ENCODE peak calls at places on chromosomes 5 and 9, in seven cellular contexts. G is psoas muscle; J is stimulated activated CD4-positive, alpha-beta T cell treated with anti-CD3 and anti-CD28 coated beads, Interleukin-1b, Interleukin-23, amount 100 ng/mL, for 48 hours; N is IMR-90; K is heart left ventricle; S is stimulated activated CD8-positive, alpha-beta memory T cell treated with anti-CD3 and anti-CD28 coated beads, Interleukin-4, amount 100 ng/mL, for 24 hours; L is aorta. W is an unnamed sample.

GRCh38 chr9:134994926-134995791 is 77.4 kb upstream of the FCN1 start:
- DNase-seq in K (no peak), N (no peak), J (no peak), L (peak; percentile 28), S (no peak), G (peak; percentile 19), W (no peak)

GRCh38 chr5:157431544-157432200 is 28.3 kb upstream of the NIPAL4 start:
- DNase-seq in N (peak; percentile 69), G (no peak), L (no peak), K (peak; percentile 24), S (no peak), J (peak; percentile 32), W (peak; percentile 48)

GRCh38 chr9:133656211-133657119 is 20.3 kb downstream of the DBH start:
- DNase-seq in N (no peak), L (no peak), K (no peak), S (no peak), J (peak; percentile 24), G (no peak), W (no peak)

GRCh38 chr5:137191179-137191578 is 307.9 kb downstream of the SPOCK1 start:
- DNase-seq in S (no peak), J (no peak), K (no peak), G (no peak), N (no peak), L (no peak), W (no peak)

GRCh38 chr9:128554155-128554862 is 1.9 kb downstream of the SPTAN1 start:
- DNase-seq in S (no peak), L (peak; percentile 53), N (peak; percentile 93), K (peak; percentile 58), J (peak; percentile 41), G (peak; percentile 60), W (peak; percentile 92)

GRCh38 chr9:112059145-112059979 is 115.7 kb downstream of the SUSD1 start:
- DNase-seq in G (no peak), S (no peak), L (peak; percentile 66), J (no peak), K (no peak), N (peak; percentile 92), W (peak; percentile 92)

GRCh38 chr5:111606194-111606593 is 93.9 kb upstream of the STARD4 start:
- DNase-seq in S (no peak), L (no peak), K (no peak), G (no peak), N (no peak), J (no peak), W (no peak)

GRCh38 chr5:173452506-173452905 is 124.3 kb upstream of the STC2 start:
- DNase-seq in J (no peak), S (no peak), L (no peak), G (no peak), K (no peak), N (peak; percentile 23), W (no peak)

GRCh38 chr9:124762633-124763032 is 8.5 kb downstream of the NR6A1 start:
- DNase-seq in J (no peak), K (no peak), L (no peak), G (no peak), N (no peak), S (no peak), W (no peak)

GRCh38 chr5:5886812-5887486 is 464.5 kb downstream of the ICE1 start:
- DNase-seq in J (peak; percentile 22), K (no peak), L (no peak), N (no peak), G (peak; percentile 60), S (no peak), W (peak; percentile 46)

GRCh38 chr5:530001-530400 is 5.8 kb upstream of the SLC9A3 start:
- DNase-seq in N (no peak), J (no peak), L (no peak), S (no peak), K (no peak), G (no peak), W (no peak)

GRCh38 chr5:6788956-6789649 is 75.9 kb downstream of the TENT4A start:
- DNase-seq in L (no peak), K (no peak), G (no peak), N (no peak), S (no peak), J (no peak), W (no peak)

GRCh38 chr9:105047652-105048031 is 119.7 kb upstream of the ABCA1 start:
- DNase-seq in N (peak; percentile 28), G (no peak), J (no peak), L (no peak), K (no peak), S (no peak), W (no peak)

GRCh38 chr9:35906923-35907699 is 1.1 kb downstream of the HRCT1 start:
- DNase-seq in J (no peak), S (no peak), N (peak; percentile 75), K (peak; percentile 62), L (peak; percentile 82), G (peak; percentile 85), W (peak; percentile 76)

GRCh38 chr5:88488566-88488965 is 219.9 kb upstream of the TMEM161B start:
- DNase-seq in J (no peak), K (no peak), N (no peak), S (no peak), G (no peak), L (no peak), W (no peak)

GRCh38 chr9:98831636-98832035 is 24.2 kb downstream of the GALNT12 start:
- DNase-seq in J (no peak), S (no peak), K (no peak), N (no peak), G (no peak), L (no peak), W (no peak)

GRCh38 chr9:85900504-85901201 is 40.3 kb upstream of the NAA35 start:
- DNase-seq in L (no peak), S (peak; percentile 22), J (peak; percentile 37), K (no peak), G (no peak), N (peak; percentile 36), W (peak; percentile 47)

GRCh38 chr9:68832853-68833518 is 127.9 kb downstream of the PIP5K1B start:
- DNase-seq in N (no peak), J (no peak), S (no peak), G (no peak), K (no peak), L (no peak), W (peak; percentile 16)

GRCh38 chr5:74300808-74301389 is 339.6 kb downstream of the ENC1 start:
- DNase-seq in L (no peak), S (no peak), J (no peak), G (no peak), K (no peak), N (no peak), W (no peak)

GRCh38 chr5:150485770-150486401 is 22.0 kb upstream of the NDST1 start:
- DNase-seq in N (peak; percentile 46), K (peak; percentile 73), S (peak; percentile 10), G (peak; percentile 86), L (peak; percentile 82), J (peak; percentile 21), W (peak; percentile 69)

GRCh38 chr5:132496631-132497487 is 6.3 kb upstream of the IRF1 start:
- DNase-seq in G (peak; percentile 91), N (peak; percentile 87), L (peak; percentile 96), K (peak; percentile 92), J (peak; percentile 51), S (peak; percentile 55), W (peak; percentile 93)

GRCh38 chr5:142998316-142998862 is 228.2 kb downstream of the ARHGAP26 start:
- DNase-seq in K (no peak), S (no peak), L (no peak), N (no peak), G (no peak), J (no peak), W (no peak)

GRCh38 chr5:103582364-103582763 is 19.8 kb upstream of the NUDT12 start:
- DNase-seq in S (no peak), N (peak; percentile 50), L (no peak), K (no peak), J (no peak), G (no peak), W (peak; percentile 42)

GRCh38 chr9:136385015-136385414 is 11.5 kb upstream of the CARD9 start:
- DNase-seq in L (no peak), J (peak; percentile 52), K (no peak), N (no peak), G (no peak), S (no peak), W (no peak)

GRCh38 chr5:108749130-108749861 is 1.6 kb downstream of the FER start:
- DNase-seq in K (no peak), G (no peak), L (no peak), S (peak; percentile 36), J (no peak), N (no peak), W (peak; percentile 42)

GRCh38 chr9:79577969-79578723 is 6.4 kb downstream of the TLE4 start:
- DNase-seq in N (peak; percentile 16), S (no peak), J (no peak), G (no peak), K (no peak), L (no peak), W (peak; percentile 47)

GRCh38 chr5:10761842-10762165 is 770 bp upstream of the DAP start:
- DNase-seq in N (peak; percentile 15), G (no peak), K (no peak), L (no peak), S (no peak), J (no peak), W (no peak)

GRCh38 chr5:40518511-40518917 is 161.2 kb upstream of the PTGER4 start:
- DNase-seq in G (no peak), N (peak; percentile 76), L (no peak), J (peak; percentile 31), K (no peak), S (no peak), W (peak; percentile 93)

GRCh38 chr5:88656196-88656935 is 226.6 kb downstream of the MEF2C start:
- DNase-seq in S (no peak), G (no peak), N (no peak), J (no peak), L (no peak), K (no peak), W (no peak)

GRCh38 chr9:32587901-32588300 is 14.9 kb upstream of the NDUFB6 start:
- DNase-seq in S (no peak), J (peak; percentile 27), N (peak; percentile 43), L (no peak), K (no peak), G (no peak), W (peak; percentile 44)

GRCh38 chr5:173646684-173647083 is 30.2 kb upstream of the BOD1 start:
- DNase-seq in S (no peak), K (no peak), L (no peak), N (no peak), G (no peak), J (no peak), W (no peak)

W was measured in Daoy.